ENCODE peak calls at places on chromosome 16, in nine cellular contexts. Y, F, D, W, M, S, K, E and A are unnamed samples.

GRCh38 chr16:88652763-88653065 is 1.9 kb upstream of the CYBA start:
- DNase-seq in Y (no peak), F (peak), D (no peak), W (no peak), M (no peak), S (no peak), K (no peak), E (no peak), A (no peak)

GRCh38 chr16:88769617-88770458 is 15.2 kb downstream of the PIEZO1 start:
- DNase-seq in Y (peak), F (no peak), D (peak), W (no peak), M (no peak), S (no peak), K (no peak), E (no peak), A (no peak)

GRCh38 chr16:57377080-57377841 is 5.0 kb downstream of the CX3CL1 start:
- DNase-seq in Y (no peak), F (no peak), D (no peak), W (no peak), M (peak), S (no peak), K (peak), E (no peak), A (no peak)

GRCh38 chr16:57409870-57410585 is 5.5 kb downstream of the CCL17 start:
- DNase-seq in Y (no peak), F (no peak), D (no peak), W (no peak), M (no peak), S (no peak), K (peak), E (no peak), A (no peak)

GRCh38 chr16:12083625-12084024 is 107.1 kb downstream of the SNX29 start:
- DNase-seq in Y (no peak), F (peak), D (no peak), W (no peak), M (peak), S (no peak), K (no peak), E (no peak), A (peak)

GRCh38 chr16:81189100-81189664 is 49.3 kb upstream of the BCO1 start:
- DNase-seq in Y (no peak), F (no peak), D (peak), W (no peak), M (peak), S (peak), K (no peak), E (no peak), A (peak)

GRCh38 chr16:89955001-89955685 is 6.6 kb downstream of the DEF8 start:
- DNase-seq in Y (no peak), F (no peak), D (no peak), W (no peak), M (no peak), S (no peak), K (no peak), E (no peak), A (no peak)

GRCh38 chr16:54816471-54816870 is 114.2 kb upstream of the IRX5 start:
- DNase-seq in Y (no peak), F (no peak), D (no peak), W (no peak), M (no peak), S (no peak), K (no peak), E (no peak), A (no peak)

GRCh38 chr16:9139965-9140364 is 48.5 kb downstream of the HAPSTR1 start:
- DNase-seq in Y (no peak), F (peak), D (no peak), W (peak), M (no peak), S (no peak), K (peak), E (no peak), A (no peak)

GRCh38 chr16:46839986-46840443 is 9.0 kb upstream of the C16orf87 start:
- DNase-seq in Y (no peak), F (no peak), D (no peak), W (no peak), M (no peak), S (no peak), K (peak), E (no peak), A (no peak)

GRCh38 chr16:4370570-4371480 is 823 bp upstream of the VASN start:
- DNase-seq in Y (no peak), F (peak), D (peak), W (no peak), M (no peak), S (no peak), K (peak), E (no peak), A (peak)

GRCh38 chr16:67833035-67833417 is 9.1 kb upstream of the THAP11 start:
- DNase-seq in Y (no peak), F (no peak), D (no peak), W (no peak), M (no peak), S (no peak), K (no peak), E (no peak), A (no peak)

GRCh38 chr16:71311553-71312158 is 22.5 kb upstream of the CMTR2 start:
- DNase-seq in Y (peak), F (no peak), D (no peak), W (no peak), M (no peak), S (no peak), K (peak), E (no peak), A (no peak)

GRCh38 chr16:11670171-11671131 is 2.2 kb downstream of the SNN start:
- DNase-seq in Y (no peak), F (peak), D (no peak), W (no peak), M (no peak), S (no peak), K (no peak), E (no peak), A (no peak)

GRCh38 chr16:15415411-15416070 is 18.8 kb upstream of the BMERB1 start:
- DNase-seq in Y (no peak), F (no peak), D (no peak), W (no peak), M (no peak), S (no peak), K (no peak), E (no peak), A (no peak)

GRCh38 chr16:70777973-70778406 is 23.0 kb downstream of the VAC14 start:
- DNase-seq in Y (no peak), F (no peak), D (no peak), W (no peak), M (no peak), S (no peak), K (no peak), E (no peak), A (no peak)

GRCh38 chr16:71746442-71747046 is 22.0 kb upstream of the PHLPP2 start:
- DNase-seq in Y (peak), F (no peak), D (no peak), W (peak), M (no peak), S (no peak), K (peak), E (no peak), A (no peak)

GRCh38 chr16:35908152-35908551 is 2448.7 kb downstream of the TP53TG3F start:
- DNase-seq in Y (no peak), F (no peak), D (no peak), W (no peak), M (no peak), S (no peak), K (no peak), E (no peak), A (no peak)

GRCh38 chr16:66647866-66648265 is 43.4 kb downstream of the CMTM3 start:
- DNase-seq in Y (no peak), F (no peak), D (no peak), W (no peak), M (no peak), S (no peak), K (no peak), E (no peak), A (no peak)

GRCh38 chr16:81831722-81832126 is 52.6 kb downstream of the PLCG2 start:
- DNase-seq in Y (no peak), F (peak), D (peak), W (no peak), M (peak), S (peak), K (no peak), E (no peak), A (peak)

GRCh38 chr16:79042886-79043285 is 557.7 kb downstream of the MAF start:
- DNase-seq in Y (no peak), F (no peak), D (no peak), W (no peak), M (no peak), S (no peak), K (no peak), E (no peak), A (no peak)

GRCh38 chr16:17369441-17369951 is 101.3 kb downstream of the XYLT1 start:
- DNase-seq in Y (peak), F (peak), D (peak), W (no peak), M (no peak), S (peak), K (no peak), E (no peak), A (no peak)
- TF ChIP-seq POLR2AphosphoS5 in Y (peak), F (peak), D (no peak), W (no peak), M (no peak), S (no peak), K (no peak), E (no peak), A (no peak)

DNA sequence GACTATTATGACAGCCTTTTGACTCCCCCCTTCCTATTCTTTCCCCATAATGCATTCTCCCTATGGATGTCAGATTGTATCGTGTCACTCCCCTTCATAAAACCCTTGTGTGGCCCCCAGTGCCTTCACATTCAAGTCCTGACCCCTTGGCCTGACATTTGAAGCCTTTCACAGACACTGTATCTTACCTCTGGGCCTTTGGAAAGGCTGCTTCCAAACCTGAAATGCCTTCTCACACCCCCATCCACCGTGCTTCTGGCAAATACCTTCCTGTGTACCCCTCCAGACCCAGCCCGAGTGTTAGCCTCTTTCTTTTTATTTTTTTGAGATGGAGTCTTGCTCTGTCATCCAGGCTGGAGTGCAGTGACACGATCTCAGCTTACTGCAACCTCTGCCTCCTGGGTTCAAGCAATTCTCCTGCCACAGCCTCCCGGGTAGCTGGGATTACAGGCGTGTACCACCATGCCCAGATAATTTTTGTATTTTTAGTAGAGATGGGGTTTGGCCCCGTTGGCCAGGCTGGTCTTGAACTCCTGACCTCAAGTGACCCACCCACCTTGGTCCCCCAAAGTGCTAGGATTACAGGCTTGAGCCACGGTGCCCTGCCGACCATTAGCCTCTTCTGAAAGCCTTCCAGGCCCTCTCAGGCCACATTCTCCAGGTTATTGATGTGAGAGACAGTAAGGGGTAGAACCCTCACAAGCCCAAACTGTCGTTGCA is 2.1 kb downstream of the ARMC5 start:
- DNase-seq in Y (no peak), F (peak), D (no peak), W (no peak), M (no peak), S (no peak), K (no peak), E (no peak), A (peak)
- H3K27ac ChIP-seq in Y (no peak), F (no peak), D (no peak), W (no peak), M (no peak), S (no peak), K (no peak), E (no peak), A (peak)

GRCh38 chr16:75566040-75566888 is at the start of gene GABARAPL2:
- DNase-seq in Y (peak), F (peak), D (peak), W (peak), M (peak), S (peak), K (peak), E (no peak), A (peak)
- TF ChIP-seq POLR2A in Y (peak), F (peak), D (peak), W (no peak), M (peak), S (no peak), K (peak), E (peak), A (peak)

DNA sequence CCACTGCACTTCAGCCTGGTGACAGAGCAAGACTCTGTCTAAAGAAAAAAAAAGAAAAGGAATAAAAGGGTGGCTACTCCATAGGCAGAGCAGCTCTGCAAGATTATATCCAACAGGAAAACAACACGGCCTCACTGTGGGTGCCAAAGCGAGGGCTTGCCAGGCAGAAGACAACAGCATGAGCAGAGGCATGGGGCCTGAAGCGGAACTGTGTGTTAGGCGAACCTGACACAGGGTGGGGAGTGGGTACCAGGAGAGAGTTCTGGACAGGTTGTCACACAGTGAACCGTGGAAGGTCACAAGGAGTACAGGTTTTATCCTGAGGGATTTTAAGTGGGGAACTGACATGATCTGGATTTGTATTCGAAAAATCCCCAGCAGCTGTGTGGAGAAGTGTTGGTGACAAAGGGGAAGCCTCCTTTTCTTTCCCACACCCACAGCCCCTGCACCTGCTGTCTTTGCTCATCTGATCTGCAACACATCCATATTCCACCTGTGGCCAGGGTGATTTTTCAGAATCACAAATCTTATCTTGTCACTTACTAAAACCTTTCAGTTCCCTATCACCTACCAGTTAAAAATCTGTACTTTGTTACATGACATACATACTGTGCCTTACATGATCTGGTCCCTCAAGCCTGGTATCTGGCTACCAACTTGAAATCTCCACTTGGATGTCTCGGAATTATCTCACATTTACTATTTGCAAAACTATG is 23.2 kb upstream of the ARHGAP17 start:
- DNase-seq in Y (no peak), F (no peak), D (no peak), W (no peak), M (no peak), S (no peak), K (no peak), E (no peak), A (no peak)
- TF ChIP-seq POLR2AphosphoS5 in Y (no peak), F (no peak), D (no peak), W (no peak), M (no peak), S (no peak), K (no peak), E (no peak), A (no peak)

GRCh38 chr16:52591441-52592215 is 44.7 kb upstream of the TOX3 start:
- DNase-seq in Y (no peak), F (no peak), D (no peak), W (no peak), M (no peak), S (no peak), K (no peak), E (no peak), A (no peak)
- H3K27ac ChIP-seq in Y (no peak), F (no peak), D (no peak), W (no peak), M (no peak), S (no peak), K (no peak), E (no peak), A (no peak)

DNA sequence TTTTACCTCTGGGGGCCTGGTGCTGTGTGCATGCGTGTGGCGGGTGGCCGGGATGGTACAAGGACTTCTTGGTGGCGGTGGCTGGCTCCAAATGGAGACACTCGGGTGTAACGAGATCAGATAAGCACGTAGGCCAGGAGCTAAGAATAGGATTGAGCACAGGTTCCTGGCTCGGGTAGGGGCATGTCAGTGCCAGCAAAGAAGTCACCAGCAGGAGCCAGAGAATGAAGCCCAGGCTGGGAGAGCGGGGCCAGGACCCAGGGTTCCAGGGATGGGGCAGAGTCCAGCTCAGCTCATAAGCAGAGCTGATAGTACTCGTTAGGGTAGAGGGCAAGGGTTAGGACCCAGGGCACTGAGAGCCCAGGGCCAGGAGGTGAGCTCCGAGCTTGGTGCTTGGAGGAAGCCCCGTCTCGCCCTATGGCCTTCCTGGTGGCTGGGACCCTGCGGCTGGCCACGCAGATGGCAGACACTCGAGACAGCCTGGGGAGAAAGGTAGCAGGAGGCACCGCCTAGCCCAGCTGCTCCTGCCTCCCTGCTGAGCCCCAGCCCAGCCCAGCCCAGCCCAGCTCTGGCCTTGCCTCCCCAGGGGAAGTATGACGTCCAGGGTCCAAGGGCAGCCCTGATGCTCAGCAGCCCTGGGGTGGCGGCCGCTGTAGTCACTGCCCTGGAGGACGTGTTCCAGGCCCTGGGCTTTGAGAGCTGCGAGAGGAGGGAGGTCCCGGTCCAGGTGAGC is 8.9 kb downstream of the ZNF213 start:
- DNase-seq in Y (no peak), F (peak), D (peak), W (no peak), M (no peak), S (no peak), K (no peak), E (no peak), A (no peak)
- TF ChIP-seq POLR2A in Y (no peak), F (no peak), D (peak), W (no peak), M (no peak), S (no peak), K (peak), E (no peak), A (no peak)